ENCODE peak calls at places on chromosome 12, in seven cellular contexts. W is sigmoid colon, G is HepG2, D is ovary, Y is SK-N-SH, L is stomach, M is suprapubic skin. V is an unnamed sample. For H3K27me3, the result is how much of the 10 kb centered on the place peaks cover.

GRCh38 chr12:4824415-4824814 is 85.3 kb upstream of the KCNA1 start:
- DNase-seq in W (no peak), G (no peak), D (no peak), Y (no peak), L (no peak), M (no peak), V (no peak)

GRCh38 chr12:57782608-57783465 is at the start of gene TSFM:
- DNase-seq in W (peak), G (peak), D (peak), Y (peak), L (peak), M (peak), V (peak)

GRCh38 chr12:64147011-64147671 is 75.0 kb downstream of the KICS2 start:
- DNase-seq in W (no peak), G (no peak), D (no peak), Y (no peak), L (no peak), M (no peak), V (no peak)

GRCh38 chr12:27305673-27306504 is 26.7 kb upstream of the BMAL2 start:
- DNase-seq in W (no peak), G (peak), D (no peak), Y (peak), L (no peak), M (no peak), V (no peak)

GRCh38 chr12:101777476-101777875 is 38.2 kb upstream of the SYCP3 start:
- DNase-seq in W (no peak), G (no peak), D (no peak), Y (no peak), L (no peak), M (no peak), V (no peak)

GRCh38 chr12:115640929-115641328 is 636.6 kb downstream of the MED13L start:
- DNase-seq in W (no peak), G (no peak), D (no peak), Y (no peak), L (no peak), M (no peak), V (no peak)

GRCh38 chr12:124694846-124695497 is 127.6 kb upstream of the NCOR2 start:
- DNase-seq in W (no peak), G (no peak), D (no peak), Y (no peak), L (no peak), M (no peak), V (no peak)

GRCh38 chr12:124006582-124007170 is 33.7 kb downstream of the ZNF664 start:
- DNase-seq in W (no peak), G (no peak), D (no peak), Y (no peak), L (no peak), M (no peak), V (no peak)

GRCh38 chr12:126668538-126668937 is 1598.4 kb upstream of the TMEM132C start:
- DNase-seq in W (no peak), G (no peak), D (no peak), Y (no peak), L (no peak), M (no peak), V (no peak)

GRCh38 chr12:40020261-40020691 is 85.6 kb downstream of the SLC2A13 start:
- DNase-seq in W (no peak), G (no peak), D (no peak), Y (no peak), L (no peak), M (no peak), V (no peak)

GRCh38 chr12:83040991-83041390 is 354.3 kb downstream of the TMTC2 start:
- DNase-seq in W (no peak), G (no peak), D (no peak), Y (no peak), L (no peak), M (no peak), V (no peak)

GRCh38 chr12:5260591-5261086 is 171.3 kb upstream of the NTF3 start:
- DNase-seq in W (no peak), G (no peak), D (no peak), Y (no peak), L (no peak), M (no peak), V (no peak)

GRCh38 chr12:58764100-58764953 is 156.0 kb downstream of the LRIG3 start:
- DNase-seq in W (no peak), G (peak), D (no peak), Y (no peak), L (no peak), M (no peak), V (no peak)

GRCh38 chr12:40551466-40551865 is 140.8 kb upstream of the CNTN1 start:
- DNase-seq in W (no peak), G (no peak), D (no peak), Y (no peak), L (no peak), M (no peak), V (no peak)

GRCh38 chr12:27178251-27178650 is 65.8 kb upstream of the STK38L start:
- DNase-seq in W (no peak), G (no peak), D (no peak), Y (no peak), L (no peak), M (no peak), V (no peak)

GRCh38 chr12:86137936-86138335 is 118.3 kb downstream of the MGAT4C start:
- DNase-seq in W (no peak), G (no peak), D (no peak), Y (no peak), L (no peak), M (no peak), V (no peak)

GRCh38 chr12:96719671-96720362 is 187.2 kb upstream of the NEDD1 start:
- DNase-seq in W (no peak), G (no peak), D (no peak), Y (no peak), L (no peak), M (no peak), V (peak)

GRCh38 chr12:125093681-125094025 is 28.4 kb downstream of the AACS start:
- DNase-seq in W (no peak), G (no peak), D (no peak), Y (no peak), L (no peak), M (no peak), V (no peak)

GRCh38 chr12:106907411-106907810 is 48.3 kb upstream of the TMEM263 start:
- DNase-seq in W (no peak), G (no peak), D (no peak), Y (no peak), L (no peak), M (no peak), V (no peak)

GRCh38 chr12:111418594-111418880 is 12.8 kb downstream of the SH2B3 start:
- DNase-seq in W (no peak), G (no peak), D (no peak), Y (no peak), L (no peak), M (no peak), V (no peak)

GRCh38 chr12:105736498-105736897 is 402.3 kb downstream of the NUAK1 start:
- DNase-seq in W (no peak), G (no peak), D (no peak), Y (no peak), L (no peak), M (no peak), V (no peak)

GRCh38 chr12:51959211-51959610 is 7.7 kb downstream of the ACVR1B start:
- DNase-seq in W (peak), G (no peak), D (no peak), Y (no peak), L (peak), M (peak), V (peak)

GRCh38 chr12:14989790-14990189 is 16.9 kb downstream of the PDE6H start:
- DNase-seq in W (no peak), G (no peak), D (no peak), Y (no peak), L (no peak), M (no peak), V (no peak)

GRCh38 chr12:91893476-91893875 is 252.2 kb downstream of the BTG1 start:
- DNase-seq in W (no peak), G (no peak), D (no peak), Y (no peak), L (no peak), M (no peak), V (no peak)

GRCh38 chr12:24708718-24709117 is 240.2 kb downstream of the BCAT1 start:
- DNase-seq in W (no peak), G (no peak), D (no peak), Y (no peak), L (no peak), M (no peak), V (no peak)
- TF ChIP-seq EP300 in W (no peak), G (no peak), D (no peak), Y (no peak), L (no peak), M (no peak), V (no peak)

DNA sequence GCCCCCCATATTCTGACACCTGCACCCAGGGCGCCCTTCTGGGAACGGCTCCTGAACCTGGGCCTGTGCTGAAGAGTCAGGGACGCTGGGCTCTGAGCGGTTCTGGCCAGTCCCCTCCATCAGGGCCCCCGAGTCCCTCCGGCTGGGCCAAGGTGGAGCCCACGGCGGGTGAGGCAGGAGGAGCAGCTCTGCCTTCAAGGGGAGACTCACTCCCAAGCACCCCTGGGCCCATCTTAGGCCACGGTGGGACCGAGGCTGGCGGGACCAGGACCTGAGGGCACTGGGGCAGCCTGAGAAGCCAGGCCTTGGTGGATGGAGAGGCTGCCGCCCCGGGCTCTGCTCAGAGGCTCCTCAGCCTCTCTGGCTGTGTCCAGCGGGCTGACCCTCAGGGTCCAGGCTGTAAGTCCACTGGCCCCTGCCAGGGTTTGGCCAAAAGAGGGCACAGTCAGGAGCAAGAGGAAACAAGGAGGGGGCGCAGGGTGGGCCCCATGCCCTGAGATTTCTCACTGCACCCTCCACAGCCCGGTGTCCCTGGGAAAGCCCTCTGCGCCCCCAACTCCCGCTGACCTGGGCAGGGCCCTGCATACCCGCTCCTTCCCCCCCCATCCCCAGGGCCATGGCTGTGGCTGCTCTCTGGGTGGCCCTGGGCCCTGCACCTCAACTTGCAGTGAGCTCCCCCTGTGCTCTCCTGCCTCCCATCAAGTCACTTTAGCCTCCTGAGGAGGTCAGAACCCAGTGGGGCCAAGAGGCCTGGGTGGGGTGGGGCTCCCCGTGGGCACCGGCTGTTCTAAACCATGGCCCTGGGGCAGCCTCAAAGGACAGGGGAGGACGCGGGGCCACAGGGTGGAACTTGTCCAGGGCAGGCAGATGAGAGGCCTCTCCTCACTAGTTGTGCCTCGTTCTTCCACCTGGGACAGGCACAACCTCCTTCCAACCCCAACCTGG is 266.4 kb upstream of the SFSWAP start:
- DNase-seq in W (no peak), G (no peak), D (no peak), Y (no peak), L (peak), M (peak), V (no peak)
- H3K27me3 ChIP-seq in W (under half), G (under half), D (under half), Y (under half), L (under half), M (under half), V (under half)

GRCh38 chr12:29743801-29744200 is 39.9 kb downstream of the TMTC1 start:
- DNase-seq in W (no peak), G (no peak), D (no peak), Y (no peak), L (no peak), M (no peak), V (no peak)
- TF ChIP-seq EP300 in W (no peak), G (no peak), D (no peak), Y (no peak), L (no peak), M (no peak), V (no peak)

DNA sequence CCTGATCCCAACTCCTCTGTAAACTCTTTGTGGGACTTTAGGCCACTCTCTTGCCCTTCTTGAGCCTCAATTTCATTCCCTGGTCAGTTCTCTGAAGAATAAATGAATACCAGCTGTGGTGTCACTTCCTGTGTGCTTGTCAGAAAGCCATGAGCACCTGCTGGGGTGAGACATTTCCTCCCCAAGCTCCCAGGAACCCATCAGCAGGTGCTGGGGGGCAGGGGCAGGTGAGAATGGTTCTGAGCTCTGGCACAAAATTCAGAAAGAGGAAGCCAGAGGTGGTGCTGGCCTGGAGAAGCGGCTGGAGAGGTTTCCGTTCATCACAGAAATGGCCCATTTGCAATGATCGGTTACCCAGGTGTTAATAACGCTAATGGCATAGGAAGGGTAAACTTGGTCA is 14.9 kb downstream of the LHX5 start:
- DNase-seq in W (no peak), G (no peak), D (no peak), Y (no peak), L (no peak), M (no peak), V (no peak)
- H3K27me3 ChIP-seq in W (under half), G (under half), D (under half), Y (under half), L (under half), M (half or more), V (half or more)

GRCh38 chr12:113612076-113612728 is 140.5 kb upstream of the LHX5 start:
- DNase-seq in W (no peak), G (no peak), D (no peak), Y (no peak), L (no peak), M (no peak), V (no peak)
- TF ChIP-seq EP300 in W (no peak), G (no peak), D (no peak), Y (no peak), L (no peak), M (no peak), V (no peak)

DNA sequence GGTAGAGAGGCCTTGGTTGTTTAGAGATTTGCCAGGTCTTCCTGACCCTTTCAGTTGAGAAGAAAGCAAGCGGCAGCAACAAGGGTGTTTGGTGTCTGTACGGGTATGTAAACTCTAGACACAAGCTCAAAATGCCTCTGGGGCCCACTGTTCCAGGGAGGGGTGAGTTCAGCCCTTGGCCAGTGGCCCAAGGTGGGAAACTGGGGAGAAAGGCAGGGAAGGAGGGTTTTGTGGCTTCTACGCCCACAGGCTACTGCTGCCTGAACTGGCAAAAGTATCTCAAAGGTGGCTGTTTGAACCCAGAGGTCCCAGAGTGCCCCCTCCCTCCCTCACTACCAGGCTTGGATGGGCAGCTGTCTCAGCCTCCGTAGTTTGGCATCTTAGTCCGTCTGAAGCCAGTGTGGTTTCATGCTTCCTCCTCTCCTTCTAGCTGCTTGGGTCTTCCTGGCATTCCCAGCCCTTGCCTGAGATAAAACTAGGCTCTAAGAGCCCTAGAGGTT is 5.5 kb downstream of the HOXC5 start:
- DNase-seq in W (no peak), G (no peak), D (peak), Y (no peak), L (no peak), M (no peak), V (no peak)
- H3K27me3 ChIP-seq in W (under half), G (half or more), D (under half), Y (under half), L (under half), M (under half), V (half or more)

GRCh38 chr12:12356886-12357696 is at the start of gene BORCS5:
- DNase-seq in W (peak), G (peak), D (peak), Y (peak), L (peak), M (peak), V (peak)
- TF ChIP-seq EP300 in W (no peak), G (no peak), D (peak), Y (peak), L (no peak), M (no peak), V (peak)

DNA sequence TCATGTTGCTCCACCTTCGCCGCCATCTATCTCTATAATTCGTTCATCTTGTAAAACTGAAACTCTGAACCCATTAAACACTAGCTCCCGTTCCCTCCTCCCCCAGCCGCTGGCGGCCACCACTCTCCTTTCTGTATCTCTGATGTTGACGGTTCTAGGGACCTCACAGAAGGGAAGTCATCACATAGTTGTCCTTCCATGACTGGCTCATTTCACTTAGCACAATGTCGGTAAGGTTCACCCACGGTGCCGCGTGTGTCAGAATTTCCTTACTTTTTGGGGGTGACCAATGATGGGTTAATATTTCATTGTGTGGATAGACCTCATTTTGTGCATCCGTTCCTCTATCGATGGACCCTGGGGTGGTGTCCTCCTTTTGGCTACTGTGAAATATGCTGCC is 2.0 kb upstream of the CACNA2D4 start:
- DNase-seq in W (no peak), G (no peak), D (no peak), Y (no peak), L (peak), M (no peak), V (no peak)
- H3K27me3 ChIP-seq in W (under half), G (under half), D (under half), Y (under half), L (under half), M (under half), V (under half)

V was measured in transverse colon.